ENCODE peak calls at places on chromosomes 4 and X, in seven cellular contexts. H is NCI-H2081; C is lung microvascular endothelial cell; E is AG04450; M is activated T-cell treated with anti-CD3 and anti-CD28 coated beads, Interleukin-2, amount 50 U/mL, for 72 hours; V is stimulated activated CD4-positive, alpha-beta T cell treated with anti-CD3 and anti-CD28 coated beads, Interleukin-12 subunit alpha, Interleukin-12 subunit beta, amount 100 ng/mL, for 48 hours; R is RCC 7860. A is an unnamed sample.

GRCh38 chr4:125316391-125316780 is 1.6 kb downstream of the FAT4 start:
- DNase-seq in E (no peak), M (peak; percentile 5), V (no peak), H (peak; percentile 30), C (peak; percentile 46), R (no peak), A (no peak)

GRCh38 chr4:159070742-159071141 is 32.1 kb upstream of the RAPGEF2 start:
- DNase-seq in M (no peak), H (no peak), R (peak; percentile 33), E (no peak), V (no peak), C (peak; percentile 83), A (peak; percentile 84)

GRCh38 chrX:93422693-93423092 is 250.7 kb downstream of the NAP1L3 start:
- DNase-seq in R (no peak), V (peak; percentile 27), E (no peak), M (no peak), H (peak; percentile 59), C (peak; percentile 48), A (no peak)

GRCh38 chr4:26713563-26714145 is 129.8 kb downstream of the TBC1D19 start:
- DNase-seq in R (no peak), C (no peak), E (no peak), H (no peak), V (no peak), M (no peak), A (no peak)

GRCh38 chr4:49044270-49044669 is 58.2 kb downstream of the CWH43 start:
- DNase-seq in R (no peak), M (no peak), E (no peak), C (no peak), V (no peak), H (peak; percentile 33), A (no peak)

GRCh38 chrX:41351923-41352322 is 18.0 kb downstream of the DDX3X start:
- DNase-seq in V (no peak), E (no peak), H (no peak), R (peak; percentile 6), C (peak; percentile 36), M (no peak), A (no peak)

GRCh38 chr4:124426279-124426678 is 286.3 kb downstream of the ANKRD50 start:
- DNase-seq in M (no peak), C (no peak), R (no peak), H (no peak), V (no peak), E (no peak), A (no peak)

GRCh38 chr4:151418385-151418784 is 9.4 kb downstream of the FHIP1A start:
- DNase-seq in V (no peak), E (no peak), H (no peak), R (peak; percentile 78), C (no peak), M (no peak), A (peak; percentile 90)

GRCh38 chr4:144894525-144894924 is 203.5 kb downstream of the ANAPC10 start:
- DNase-seq in E (no peak), V (no peak), R (peak; percentile 33), M (no peak), H (no peak), C (no peak), A (peak; percentile 55)

GRCh38 chrX:129721870-129722269 is 16.9 kb upstream of the XPNPEP2 start:
- DNase-seq in H (no peak), C (no peak), E (no peak), V (no peak), M (no peak), R (no peak), A (no peak)